ENCODE peak calls at places on chromosomes 1 and 21, in seven cellular contexts. I is HAP-1, E is left ventricle myocardium inferior, P is SK-N-SH, V is hepatocyte, U is pancreas, A is uterus. Y is an unnamed sample. For H3K27me3 and H3K4me1, the result is how much of the 10 kb centered on the place peaks cover.

GRCh38 chr1:27363766-27364695 is 2.7 kb downstream of the MAP3K6 start:
- DNase-seq in A (no peak), P (no peak), I (no peak), V (no peak), U (no peak), E (no peak), Y (no peak)

GRCh38 chr1:53063744-53064515 is 1.9 kb downstream of the PODN start:
- DNase-seq in E (peak), U (no peak), V (no peak), P (peak), A (no peak), I (no peak), Y (no peak)

GRCh38 chr1:76764638-76765572 is 102.4 kb upstream of the ST6GALNAC5 start:
- DNase-seq in V (no peak), P (peak), E (peak), A (no peak), U (no peak), I (no peak), Y (no peak)

GRCh38 chr1:246583448-246584185 is 17.4 kb downstream of the CNST start:
- DNase-seq in A (peak), I (peak), P (no peak), V (peak), U (no peak), E (no peak), Y (no peak)

GRCh38 chr1:39754026-39754569 is 15.4 kb downstream of the PPIE start:
- DNase-seq in E (no peak), A (no peak), I (no peak), V (no peak), U (no peak), P (no peak), Y (no peak)

GRCh38 chr1:208167229-208167869 is 76.8 kb downstream of the PLXNA2 start:
- DNase-seq in V (no peak), P (no peak), U (no peak), E (no peak), A (no peak), I (no peak), Y (no peak)

GRCh38 chr1:119475866-119476439 is 31.1 kb upstream of the HSD3B1 start:
- DNase-seq in I (peak), P (peak), U (peak), A (no peak), E (peak), V (peak), Y (no peak)

GRCh38 chr1:89269277-89269676 is 3.4 kb downstream of the GBP5 start:
- DNase-seq in P (no peak), V (no peak), E (no peak), U (no peak), I (no peak), A (no peak), Y (no peak)

GRCh38 chr21:23853796-23854379 is 1753.4 kb downstream of the MRPL39 start:
- DNase-seq in I (peak), P (peak), V (peak), A (no peak), E (no peak), U (no peak), Y (no peak)

GRCh38 chr1:221109930-221110329 is 230.7 kb downstream of the HLX start:
- DNase-seq in P (no peak), V (no peak), E (no peak), I (no peak), A (no peak), U (no peak), Y (no peak)

GRCh38 chr1:160550572-160551034 is 27.5 kb upstream of the SLAMF6 start:
- DNase-seq in E (no peak), I (no peak), U (peak), P (no peak), V (no peak), A (no peak), Y (no peak)

GRCh38 chr1:22773981-22774471 is 63.4 kb downstream of the EPHB2 start:
- DNase-seq in U (no peak), I (no peak), V (no peak), A (peak), P (no peak), E (peak), Y (peak)

GRCh38 chr1:171515299-171515698 is 30.0 kb downstream of the PRRC2C start:
- DNase-seq in U (no peak), A (no peak), I (no peak), V (no peak), E (no peak), P (no peak), Y (no peak)

GRCh38 chr1:66248746-66249145 is 285.2 kb upstream of the SGIP1 start:
- DNase-seq in E (no peak), A (no peak), V (no peak), U (no peak), I (no peak), P (no peak), Y (no peak)

GRCh38 chr21:41168391-41169257 is 664 bp downstream of the BACE2 start:
- DNase-seq in U (peak), E (peak), P (peak), A (peak), V (peak), I (no peak), Y (peak)

GRCh38 chr21:34844924-34845238 is 176.1 kb downstream of the CLIC6 start:
- DNase-seq in E (no peak), P (no peak), U (no peak), A (no peak), I (no peak), V (no peak), Y (no peak)

GRCh38 chr1:203202431-203203245 is 16.1 kb upstream of the CHI3L1 start:
- DNase-seq in A (peak), I (no peak), U (no peak), V (peak), P (no peak), E (peak), Y (peak)

GRCh38 chr1:71081697-71082080 is 854 bp upstream of the ZRANB2 start:
- DNase-seq in I (no peak), P (peak), U (peak), V (peak), E (peak), A (peak), Y (peak)

GRCh38 chr1:37410815-37411214 is 63.6 kb upstream of the ZC3H12A start:
- DNase-seq in E (no peak), I (peak), P (no peak), A (no peak), U (no peak), V (peak), Y (no peak)

GRCh38 chr1:227887697-227888403 is 59.9 kb downstream of the WNT9A start:
- DNase-seq in A (peak), U (peak), E (peak), P (peak), I (no peak), V (peak), Y (peak)

GRCh38 chr1:192002063-192002462 is 156.2 kb upstream of the RGS18 start:
- DNase-seq in E (no peak), V (no peak), I (no peak), U (no peak), P (no peak), A (no peak), Y (no peak)

GRCh38 chr1:169326644-169327316 is 40.8 kb downstream of the NME7 start:
- DNase-seq in A (no peak), I (no peak), E (no peak), P (no peak), V (no peak), U (no peak), Y (no peak)

GRCh38 chr1:178345238-178345637 is 151.5 kb downstream of the CLEC20A start:
- DNase-seq in I (no peak), A (no peak), U (no peak), E (no peak), V (no peak), P (no peak), Y (no peak)

DNA sequence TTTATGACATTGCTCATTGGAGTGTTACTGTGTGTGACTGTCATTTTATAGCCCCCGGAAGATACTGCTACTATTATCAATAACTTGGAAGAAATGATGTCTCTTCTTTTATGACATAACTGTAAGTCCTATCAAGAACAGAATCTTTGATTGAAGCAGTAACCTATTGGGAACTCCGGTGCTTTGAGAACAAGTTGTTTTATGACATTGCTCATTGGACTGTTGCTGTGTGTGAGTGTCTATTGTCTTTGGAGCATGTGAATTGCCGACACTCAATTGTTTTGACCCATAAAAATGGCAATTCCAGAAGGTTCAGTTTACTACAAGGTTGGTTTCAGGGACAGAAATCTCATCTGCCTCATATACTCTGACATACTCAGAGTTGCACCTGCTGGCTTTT is 8.0 kb downstream of the KCNK1 start:
- DNase-seq in V (no peak), E (no peak), P (no peak), A (no peak), I (no peak), U (no peak), Y (no peak)
- H3K27me3 ChIP-seq in V (under half), E (under half), P (under half), A (under half), I (under half), U (under half), Y (under half)

GRCh38 chr21:38881041-38881570 is 75.4 kb downstream of the ETS2 start:
- DNase-seq in V (no peak), I (no peak), A (no peak), U (no peak), P (no peak), E (no peak), Y (no peak)

GRCh38 chr21:38883142-38883541 is 77.4 kb downstream of the ETS2 start:
- DNase-seq in V (no peak), E (no peak), P (no peak), I (no peak), A (no peak), U (no peak), Y (no peak)

GRCh38 chr21:38878394-38879179 is 72.9 kb downstream of the ETS2 start:
- DNase-seq in V (no peak), E (no peak), A (no peak), P (no peak), U (no peak), I (no peak), Y (no peak)

GRCh38 chr21:38880578-38880966 is 74.8 kb downstream of the ETS2 start:
- DNase-seq in V (no peak), U (no peak), A (no peak), I (no peak), P (no peak), E (no peak), Y (no peak)

GRCh38 chr21:38879912-38880577 is 74.3 kb downstream of the ETS2 start:
- DNase-seq in I (no peak), V (no peak), A (no peak), E (no peak), U (no peak), P (no peak), Y (no peak)
- H3K4me3 ChIP-seq in I (no peak), V (no peak), A (no peak), E (no peak), U (no peak), P (no peak), Y (no peak)

DNA sequence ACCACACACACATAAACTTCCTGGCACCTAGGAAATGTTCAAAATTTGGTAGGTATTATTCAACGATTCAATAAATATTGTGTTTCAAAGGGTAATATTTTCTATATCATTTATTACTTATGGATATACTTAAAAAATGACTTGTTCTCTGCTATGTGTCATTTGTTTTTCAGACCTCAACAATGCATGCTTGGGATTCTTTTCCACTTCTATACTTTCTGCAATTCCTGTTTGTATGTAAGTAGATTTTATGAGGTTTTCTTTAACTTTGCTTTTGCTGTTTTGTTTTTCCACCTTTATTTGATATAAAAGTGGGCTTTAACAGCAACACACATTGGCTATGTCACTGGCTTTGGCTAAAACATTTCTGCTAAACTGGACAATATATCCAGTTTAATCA is 3.5 kb downstream of the CEP170 start:
- DNase-seq in U (no peak), V (no peak), A (no peak), I (no peak), E (no peak), P (no peak), Y (no peak)
- H3K4me1 ChIP-seq in U (under half), V (under half), A (under half), I (under half), E (half or more), P (under half), Y (under half)

DNA sequence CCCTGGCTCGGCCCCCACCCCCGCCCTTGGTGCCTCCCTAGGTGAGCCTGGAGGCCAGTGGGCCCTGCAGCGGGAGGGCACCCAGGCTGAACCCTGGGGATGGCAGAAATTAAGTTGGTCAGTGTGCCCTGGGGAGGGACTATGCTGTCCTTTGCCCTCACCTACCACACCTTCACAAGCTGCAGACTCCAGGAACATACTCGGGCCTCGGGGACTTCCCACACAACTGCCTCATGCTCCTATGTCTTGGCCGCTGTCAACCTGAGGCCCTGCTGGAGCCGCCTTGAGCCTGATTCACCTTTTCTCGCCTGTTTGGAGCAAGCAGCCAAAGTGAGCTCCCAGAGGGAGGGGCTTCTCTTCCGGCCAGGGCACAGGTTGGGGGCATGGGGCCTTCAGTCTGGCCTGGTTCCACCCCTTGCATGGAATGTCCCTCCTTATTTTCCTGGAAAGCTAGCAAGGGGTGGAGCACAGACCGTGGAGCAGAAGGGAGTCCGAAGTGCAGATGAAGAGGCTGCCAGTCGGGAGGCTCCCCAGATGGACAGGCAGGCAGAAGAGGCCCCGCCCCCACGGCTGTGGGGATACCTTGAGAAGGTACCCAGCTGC is 24.7 kb downstream of the KNCN start:
- DNase-seq in P (no peak), U (no peak), V (no peak), I (no peak), E (no peak), A (no peak), Y (no peak)
- H3K27me3 ChIP-seq in P (under half), U (under half), V (half or more), I (under half), E (half or more), A (under half), Y (under half)

GRCh38 chr1:168227620-168228019 is 1.8 kb downstream of the SFT2D2 start:
- DNase-seq in E (no peak), I (peak), V (no peak), A (no peak), P (no peak), U (no peak), Y (no peak)
- H3K4me3 ChIP-seq in E (peak), I (peak), V (no peak), A (peak), P (peak), U (peak), Y (peak)

GRCh38 chr1:929712-930632 is 6.2 kb downstream of the SAMD11 start:
- DNase-seq in I (no peak), P (no peak), E (no peak), A (no peak), V (no peak), U (no peak), Y (no peak)

GRCh38 chr1:928825-929661 is 5.3 kb downstream of the SAMD11 start:
- DNase-seq in E (no peak), U (no peak), P (no peak), V (no peak), I (no peak), A (no peak), Y (no peak)

GRCh38 chr1:931380-932177 is 7.9 kb downstream of the SAMD11 start:
- DNase-seq in E (no peak), P (no peak), A (no peak), V (no peak), I (no peak), U (no peak), Y (no peak)

GRCh38 chr1:932178-932520 is 8.4 kb downstream of the SAMD11 start:
- DNase-seq in A (no peak), P (no peak), I (no peak), U (no peak), V (no peak), E (no peak), Y (no peak)

DNA sequence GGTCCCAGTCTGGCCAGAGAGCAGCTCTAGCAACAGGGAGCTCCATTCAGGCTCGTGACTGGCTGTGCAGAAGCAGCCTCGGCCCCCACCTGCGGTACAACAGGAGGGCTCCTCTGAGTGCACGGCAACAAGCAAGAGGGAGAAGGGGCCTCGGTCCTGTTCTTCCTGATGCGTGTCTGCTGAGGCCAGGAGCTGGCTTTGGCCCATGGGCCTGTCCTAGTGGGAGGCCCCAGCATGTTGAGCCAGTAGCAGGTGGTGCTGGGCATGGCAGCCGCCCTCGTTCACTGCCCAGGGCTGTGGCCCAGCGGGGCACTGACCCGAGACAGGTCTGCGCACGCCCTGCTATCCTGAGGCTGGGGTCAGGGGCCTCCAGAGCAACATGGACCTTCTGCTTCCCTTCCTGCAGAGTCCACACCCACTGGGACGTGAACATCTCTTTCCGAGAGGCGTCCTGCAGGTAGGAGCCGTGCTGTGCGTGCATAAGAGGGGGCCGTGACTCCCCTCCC is 7.0 kb downstream of the SAMD11 start:
- DNase-seq in U (no peak), I (no peak), V (no peak), E (no peak), P (no peak), A (no peak), Y (no peak)
- H3K4me1 ChIP-seq in U (under half), I (under half), V (under half), E (under half), P (under half), A (under half), Y (under half)

GRCh38 chr21:32802954-32803353 is 31.4 kb upstream of the PAXBP1 start:
- DNase-seq in E (no peak), I (no peak), V (no peak), A (no peak), U (no peak), P (no peak), Y (no peak)
- H3K27me3 ChIP-seq in E (under half), I (under half), V (under half), A (under half), U (under half), P (under half), Y (under half)